ENCODE peak calls at places on chromosomes 12 and 14, in six cellular contexts. B, Z, L, A, P and U are unnamed samples. For H3K4me1 and H3K36me3, the result is how much of the 10 kb centered on the place peaks cover.

GRCh38 chr14:74514471-74514932 is 20.9 kb downstream of the ISCA2 start:
- DNase-seq in B (no peak), Z (no peak), L (peak), A (peak), P (no peak), U (peak)

GRCh38 chr14:34247605-34248004 is 214.4 kb downstream of the SPTSSA start:
- DNase-seq in B (no peak), Z (no peak), L (no peak), A (no peak), P (no peak), U (no peak)

GRCh38 chr12:46362895-46363581 is 9.5 kb downstream of the SLC38A2 start:
- DNase-seq in B (no peak), Z (no peak), L (peak), A (no peak), P (no peak), U (no peak)

GRCh38 chr12:84397279-84397678 is 515.3 kb downstream of the SLC6A15 start:
- DNase-seq in B (no peak), Z (no peak), L (peak), A (no peak), P (no peak), U (peak)

GRCh38 chr14:71142375-71143038 is 235.2 kb downstream of the PCNX1 start:
- DNase-seq in B (no peak), Z (no peak), L (peak), A (no peak), P (peak), U (no peak)

GRCh38 chr14:23147676-23148075 is 28.6 kb upstream of the CEBPE start:
- DNase-seq in B (peak), Z (no peak), L (peak), A (no peak), P (no peak), U (no peak)

GRCh38 chr12:204261-204678 is 9.7 kb downstream of the SLC6A12 start:
- DNase-seq in B (no peak), Z (no peak), L (no peak), A (no peak), P (no peak), U (no peak)

GRCh38 chr12:109818900-109819500 is 14.2 kb downstream of the TRPV4 start:
- DNase-seq in B (no peak), Z (no peak), L (peak), A (no peak), P (no peak), U (no peak)

GRCh38 chr14:62696261-62696968 is 348.8 kb downstream of the KCNH5 start:
- DNase-seq in B (no peak), Z (no peak), L (no peak), A (no peak), P (no peak), U (no peak)

GRCh38 chr12:10067942-10068341 is 30.8 kb downstream of the CLEC1A start:
- DNase-seq in B (peak), Z (no peak), L (no peak), A (no peak), P (no peak), U (no peak)

GRCh38 chr12:10069099-10069498 is 29.7 kb downstream of the CLEC1A start:
- DNase-seq in B (peak), Z (no peak), L (peak), A (no peak), P (no peak), U (no peak)

GRCh38 chr12:10067259-10067658 is 31.5 kb downstream of the CLEC1A start:
- DNase-seq in B (no peak), Z (no peak), L (no peak), A (no peak), P (no peak), U (peak)

GRCh38 chr12:10068634-10069033 is 30.2 kb downstream of the CLEC1A start:
- DNase-seq in B (no peak), Z (no peak), L (no peak), A (no peak), P (no peak), U (no peak)

DNA sequence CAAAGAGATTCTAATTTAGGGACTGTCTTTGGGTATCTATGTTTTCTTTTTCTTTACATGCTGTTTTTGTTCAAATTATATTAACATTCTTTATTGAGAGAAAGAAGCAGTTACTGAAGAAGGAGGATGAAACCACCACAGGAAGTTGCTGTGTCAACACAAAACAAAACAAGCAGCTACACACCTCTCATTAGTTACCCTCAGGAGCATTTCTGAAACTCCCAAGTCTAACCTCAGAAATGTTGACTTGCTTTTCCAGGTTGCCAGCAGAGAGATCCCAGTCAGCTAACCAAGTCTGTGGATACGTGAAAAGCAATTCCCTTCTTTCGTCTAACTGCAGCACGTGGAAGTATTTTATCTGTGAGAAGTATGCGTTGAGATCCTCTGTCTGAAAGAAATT is 33.5 kb downstream of the CLEC1A start:
- DNase-seq in B (no peak), Z (no peak), L (no peak), A (no peak), P (no peak), U (no peak)
- H3K4me1 ChIP-seq in B (under half), Z (under half), L (under half), A (under half), P (under half), U (under half)

DNA sequence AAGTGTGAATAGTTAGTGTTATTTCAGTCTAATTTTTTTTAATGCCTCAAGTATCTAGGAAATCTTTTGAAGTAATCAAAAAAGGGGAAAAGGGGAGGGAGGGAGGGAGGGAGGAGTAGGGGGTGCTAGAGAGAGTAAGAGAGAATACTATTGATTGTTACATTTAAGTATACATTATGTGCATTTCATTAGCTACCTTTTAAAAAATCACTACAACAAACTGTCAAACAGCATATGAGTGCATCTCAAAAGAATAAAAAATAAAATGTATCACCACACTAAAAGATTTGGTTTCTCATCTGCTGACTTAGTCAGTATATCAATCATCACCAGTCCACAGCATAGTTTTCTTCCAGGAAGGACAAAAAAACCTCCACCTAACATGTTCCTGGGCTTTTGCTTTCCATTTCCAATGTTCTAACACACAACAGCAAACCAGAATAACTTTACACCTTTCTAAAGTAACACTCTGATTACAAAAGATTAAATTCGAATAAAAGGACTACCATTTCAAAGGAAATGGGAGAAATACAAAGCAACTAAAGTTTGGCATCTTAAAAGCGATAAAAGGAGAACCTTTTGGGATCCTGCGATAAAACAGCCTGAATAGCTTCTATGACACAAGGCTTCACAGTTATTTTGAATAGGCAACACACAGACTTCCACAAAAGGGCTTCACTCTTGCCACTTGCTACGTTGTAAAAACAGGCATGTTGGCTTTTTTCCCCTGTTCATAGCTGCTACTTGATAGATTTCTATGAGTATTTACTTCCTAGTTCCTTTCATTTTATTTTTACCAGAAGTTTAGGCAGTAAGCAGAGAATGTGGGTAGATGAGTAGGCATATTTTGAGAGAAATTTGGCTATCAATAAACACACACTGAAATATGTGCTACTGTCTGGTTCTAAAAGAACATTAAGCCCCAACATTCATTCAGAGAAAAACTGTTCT is 160.9 kb downstream of the EPS8 start:
- DNase-seq in B (no peak), Z (no peak), L (peak), A (no peak), P (no peak), U (no peak)
- H3K4me3 ChIP-seq in B (no peak), Z (peak), L (no peak), A (no peak), P (no peak), U (no peak)

GRCh38 chr12:68831272-68831671 is 23.3 kb downstream of the MDM2 start:
- DNase-seq in B (no peak), Z (no peak), L (no peak), A (no peak), P (no peak), U (no peak)

GRCh38 chr12:68831751-68832503 is 23.9 kb downstream of the MDM2 start:
- DNase-seq in B (no peak), Z (no peak), L (no peak), A (no peak), P (no peak), U (no peak)

GRCh38 chr12:68835333-68835908 is 27.4 kb downstream of the MDM2 start:
- DNase-seq in B (no peak), Z (no peak), L (no peak), A (no peak), P (no peak), U (no peak)

GRCh38 chr12:68832504-68832867 is 24.5 kb downstream of the MDM2 start:
- DNase-seq in B (no peak), Z (no peak), L (no peak), A (no peak), P (no peak), U (no peak)

GRCh38 chr12:68833508-68833907 is 25.5 kb downstream of the MDM2 start:
- DNase-seq in B (no peak), Z (no peak), L (no peak), A (no peak), P (no peak), U (no peak)
- H3K36me3 ChIP-seq in B (under half), Z (half or more), L (under half), A (half or more), P (under half), U (under half)

GRCh38 chr12:40103043-40103442 is 2.8 kb downstream of the SLC2A13 start:
- DNase-seq in B (no peak), Z (no peak), L (no peak), A (no peak), P (no peak), U (no peak)
- H3K4me1 ChIP-seq in B (under half), Z (half or more), L (under half), A (under half), P (under half), U (under half)

DNA sequence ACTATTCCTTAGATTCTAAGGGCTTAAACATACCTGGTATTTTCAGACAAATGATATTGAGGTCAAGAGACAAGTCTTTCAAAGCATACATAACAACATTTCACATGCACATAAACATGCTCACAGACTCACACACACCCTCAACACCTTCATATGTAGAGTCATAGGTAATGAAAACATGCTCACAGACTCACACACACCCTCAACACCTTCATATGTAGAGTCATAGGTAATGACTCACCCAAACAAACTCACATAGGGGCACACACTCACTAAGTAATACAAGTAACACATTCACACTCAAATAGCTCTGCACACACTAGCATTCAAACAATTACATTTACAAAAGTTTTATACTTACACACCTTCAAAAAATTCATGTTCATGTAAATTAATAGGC is 975.5 kb downstream of the TMEM121 start:
- DNase-seq in B (no peak), Z (no peak), L (no peak), A (no peak), P (no peak), U (no peak)
- H3K4me3 ChIP-seq in B (no peak), Z (no peak), L (no peak), A (no peak), P (no peak), U (no peak)

DNA sequence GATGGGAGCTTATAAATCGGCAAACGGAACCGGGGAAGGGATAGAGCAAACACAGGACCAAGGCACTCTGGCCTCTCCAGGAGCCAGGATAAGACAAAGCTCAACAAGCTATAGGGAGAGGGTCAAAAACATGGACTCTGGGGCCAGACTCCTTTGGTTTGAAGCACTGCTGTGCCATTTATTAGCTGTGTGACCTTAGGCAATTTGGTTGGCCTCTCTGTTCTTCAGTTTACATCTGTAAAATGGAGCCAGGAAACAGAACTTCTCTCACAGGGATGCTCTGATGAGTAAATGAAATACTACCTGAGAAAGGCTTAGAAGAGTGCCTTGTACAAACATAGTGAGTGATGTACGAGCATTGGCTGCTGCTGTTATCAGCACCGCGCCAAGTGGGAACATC is 213.3 kb upstream of the PWP1 start:
- DNase-seq in B (no peak), Z (no peak), L (no peak), A (no peak), P (no peak), U (no peak)
- H3K36me3 ChIP-seq in B (under half), Z (under half), L (under half), A (under half), P (under half), U (under half)

DNA sequence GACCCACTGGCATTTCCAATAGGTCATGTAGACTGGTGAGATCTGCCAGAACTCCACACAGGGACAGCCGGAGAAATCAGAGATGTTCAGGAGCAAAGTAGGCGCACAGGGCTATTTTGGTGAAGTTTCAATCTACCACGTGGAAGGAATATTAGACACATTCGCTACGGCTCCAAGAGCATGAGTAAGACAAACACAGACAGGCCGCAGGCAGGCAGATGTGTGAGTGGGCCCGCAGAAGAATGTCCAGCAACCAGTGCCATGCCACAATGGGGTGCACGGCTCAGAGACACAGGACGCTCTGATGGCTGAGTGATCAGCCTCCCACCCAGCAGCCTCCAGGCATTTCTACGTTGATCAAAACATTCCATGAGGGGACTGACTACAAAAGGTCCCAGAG is 10.4 kb downstream of the SLC15A4 start:
- DNase-seq in B (no peak), Z (no peak), L (no peak), A (no peak), P (no peak), U (no peak)
- H3K4me1 ChIP-seq in B (under half), Z (half or more), L (under half), A (under half), P (half or more), U (under half)

DNA sequence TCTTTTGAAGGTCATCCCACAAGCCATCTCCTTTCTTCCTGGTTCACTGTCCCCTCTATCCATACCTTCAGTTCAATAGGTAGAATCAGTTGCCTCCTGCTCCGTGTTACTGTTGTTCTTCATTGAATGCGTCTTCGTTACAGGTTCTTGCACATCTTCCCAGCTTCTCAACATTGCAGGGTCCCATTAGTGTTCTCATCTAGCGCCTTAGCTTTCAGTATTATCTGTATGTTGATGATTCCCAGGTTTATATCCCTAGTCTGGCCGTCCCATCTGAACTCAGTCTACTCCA is 2.0 kb downstream of the SCFD1 start:
- DNase-seq in B (no peak), Z (no peak), L (no peak), A (no peak), P (no peak), U (no peak)
- H3K4me3 ChIP-seq in B (no peak), Z (no peak), L (peak), A (no peak), P (peak), U (no peak)